ENCODE peak calls at places on chromosomes 13 and 19, in seven cellular contexts. One of them, this sample, is unnamed.

GRCh38 chr19:41862445-41862986 is 2.5 kb downstream of the RPS19 start:
- DNase-seq in breast epithelium: no peak
- DNase-seq in right lobe of liver: no peak
- DNase-seq in IMR-90: no peak
- DNase-seq in adrenal gland: no peak
- DNase-seq in body of pancreas: no peak
- DNase-seq in uterus: no peak
- DNase-seq in this sample: no peak

GRCh38 chr19:4379383-4380253 is 20.7 kb downstream of the SH3GL1 start:
- DNase-seq in breast epithelium: peak
- DNase-seq in right lobe of liver: peak
- DNase-seq in IMR-90: peak
- DNase-seq in adrenal gland: peak
- DNase-seq in body of pancreas: peak
- DNase-seq in uterus: peak
- DNase-seq in this sample: peak

GRCh38 chr13:78182813-78183212 is 264.2 kb upstream of the EDNRB start:
- DNase-seq in breast epithelium: no peak
- DNase-seq in right lobe of liver: no peak
- DNase-seq in IMR-90: no peak
- DNase-seq in adrenal gland: no peak
- DNase-seq in body of pancreas: no peak
- DNase-seq in uterus: no peak
- DNase-seq in this sample: no peak

GRCh38 chr19:5289060-5289990 is 51.3 kb downstream of the PTPRS start:
- DNase-seq in breast epithelium: no peak
- DNase-seq in right lobe of liver: no peak
- DNase-seq in IMR-90: no peak
- DNase-seq in adrenal gland: no peak
- DNase-seq in body of pancreas: no peak
- DNase-seq in uterus: no peak
- DNase-seq in this sample: no peak

GRCh38 chr13:111011899-111012298 is 97.0 kb upstream of the ANKRD10 start:
- DNase-seq in breast epithelium: no peak
- DNase-seq in right lobe of liver: no peak
- DNase-seq in IMR-90: no peak
- DNase-seq in adrenal gland: no peak
- DNase-seq in body of pancreas: no peak
- DNase-seq in uterus: no peak
- DNase-seq in this sample: no peak

GRCh38 chr19:17681505-17682125 is 6.5 kb downstream of the UNC13A start:
- DNase-seq in breast epithelium: no peak
- DNase-seq in right lobe of liver: no peak
- DNase-seq in IMR-90: peak
- DNase-seq in adrenal gland: peak
- DNase-seq in body of pancreas: no peak
- DNase-seq in uterus: no peak
- DNase-seq in this sample: no peak

GRCh38 chr19:48400018-48400742 is 6.7 kb downstream of the GRIN2D start:
- DNase-seq in breast epithelium: no peak
- DNase-seq in right lobe of liver: no peak
- DNase-seq in IMR-90: peak
- DNase-seq in adrenal gland: peak
- DNase-seq in body of pancreas: peak
- DNase-seq in uterus: no peak
- DNase-seq in this sample: peak

GRCh38 chr13:82800391-82800790 is 1081.9 kb downstream of the SLITRK1 start:
- DNase-seq in breast epithelium: no peak
- DNase-seq in right lobe of liver: no peak
- DNase-seq in IMR-90: no peak
- DNase-seq in adrenal gland: no peak
- DNase-seq in body of pancreas: no peak
- DNase-seq in uterus: no peak
- DNase-seq in this sample: no peak

GRCh38 chr19:43450545-43450997 is 14.8 kb downstream of the LYPD3 start:
- DNase-seq in breast epithelium: no peak
- DNase-seq in right lobe of liver: no peak
- DNase-seq in IMR-90: peak
- DNase-seq in adrenal gland: no peak
- DNase-seq in body of pancreas: no peak
- DNase-seq in uterus: no peak
- DNase-seq in this sample: no peak

GRCh38 chr19:15124572-15125231 is 17.5 kb downstream of the SYDE1 start:
- DNase-seq in breast epithelium: no peak
- DNase-seq in right lobe of liver: no peak
- DNase-seq in IMR-90: no peak
- DNase-seq in adrenal gland: peak
- DNase-seq in body of pancreas: peak
- DNase-seq in uterus: no peak
- DNase-seq in this sample: no peak

GRCh38 chr19:50489461-50490011 is 12.9 kb upstream of the GARIN5A start:
- DNase-seq in breast epithelium: no peak
- DNase-seq in right lobe of liver: peak
- DNase-seq in IMR-90: no peak
- DNase-seq in adrenal gland: no peak
- DNase-seq in body of pancreas: no peak
- DNase-seq in uterus: no peak
- DNase-seq in this sample: no peak

GRCh38 chr13:27635256-27635655 is 13.6 kb downstream of the POLR1D start:
- DNase-seq in breast epithelium: no peak
- DNase-seq in right lobe of liver: no peak
- DNase-seq in IMR-90: no peak
- DNase-seq in adrenal gland: no peak
- DNase-seq in body of pancreas: no peak
- DNase-seq in uterus: no peak
- DNase-seq in this sample: no peak

GRCh38 chr19:49684251-49684982 is 5.0 kb upstream of the ADM5 start:
- DNase-seq in breast epithelium: no peak
- DNase-seq in right lobe of liver: no peak
- DNase-seq in IMR-90: no peak
- DNase-seq in adrenal gland: no peak
- DNase-seq in body of pancreas: no peak
- DNase-seq in uterus: no peak
- DNase-seq in this sample: no peak

GRCh38 chr19:12668937-12669271 is 2.3 kb downstream of the WDR83 start:
- DNase-seq in breast epithelium: peak
- DNase-seq in right lobe of liver: peak
- DNase-seq in IMR-90: peak
- DNase-seq in adrenal gland: peak
- DNase-seq in body of pancreas: peak
- DNase-seq in uterus: peak
- DNase-seq in this sample: no peak
- TF ChIP-seq POLR2A in breast epithelium: no peak
- TF ChIP-seq POLR2A in right lobe of liver: peak
- TF ChIP-seq POLR2A in IMR-90: no peak
- TF ChIP-seq POLR2A in adrenal gland: no peak
- TF ChIP-seq POLR2A in body of pancreas: no peak
- TF ChIP-seq POLR2A in uterus: no peak
- TF ChIP-seq POLR2A in this sample: no peak

GRCh38 chr19:10586396-10586795 is 716 bp downstream of the AP1M2 start:
- DNase-seq in breast epithelium: no peak
- DNase-seq in right lobe of liver: no peak
- DNase-seq in IMR-90: no peak
- DNase-seq in adrenal gland: no peak
- DNase-seq in body of pancreas: no peak
- DNase-seq in uterus: no peak
- DNase-seq in this sample: no peak

GRCh38 chr19:10587839-10588150 is 683 bp upstream of the AP1M2 start:
- DNase-seq in breast epithelium: no peak
- DNase-seq in right lobe of liver: no peak
- DNase-seq in IMR-90: no peak
- DNase-seq in adrenal gland: no peak
- DNase-seq in body of pancreas: no peak
- DNase-seq in uterus: no peak
- DNase-seq in this sample: no peak

GRCh38 chr19:10583021-10583776 is 3.9 kb downstream of the AP1M2 start:
- DNase-seq in breast epithelium: no peak
- DNase-seq in right lobe of liver: no peak
- DNase-seq in IMR-90: no peak
- DNase-seq in adrenal gland: peak
- DNase-seq in body of pancreas: no peak
- DNase-seq in uterus: no peak
- DNase-seq in this sample: no peak

GRCh38 chr19:10593148-10593547 is 6.0 kb upstream of the AP1M2 start:
- DNase-seq in breast epithelium: no peak
- DNase-seq in right lobe of liver: no peak
- DNase-seq in IMR-90: no peak
- DNase-seq in adrenal gland: no peak
- DNase-seq in body of pancreas: no peak
- DNase-seq in uterus: no peak
- DNase-seq in this sample: no peak

DNA sequence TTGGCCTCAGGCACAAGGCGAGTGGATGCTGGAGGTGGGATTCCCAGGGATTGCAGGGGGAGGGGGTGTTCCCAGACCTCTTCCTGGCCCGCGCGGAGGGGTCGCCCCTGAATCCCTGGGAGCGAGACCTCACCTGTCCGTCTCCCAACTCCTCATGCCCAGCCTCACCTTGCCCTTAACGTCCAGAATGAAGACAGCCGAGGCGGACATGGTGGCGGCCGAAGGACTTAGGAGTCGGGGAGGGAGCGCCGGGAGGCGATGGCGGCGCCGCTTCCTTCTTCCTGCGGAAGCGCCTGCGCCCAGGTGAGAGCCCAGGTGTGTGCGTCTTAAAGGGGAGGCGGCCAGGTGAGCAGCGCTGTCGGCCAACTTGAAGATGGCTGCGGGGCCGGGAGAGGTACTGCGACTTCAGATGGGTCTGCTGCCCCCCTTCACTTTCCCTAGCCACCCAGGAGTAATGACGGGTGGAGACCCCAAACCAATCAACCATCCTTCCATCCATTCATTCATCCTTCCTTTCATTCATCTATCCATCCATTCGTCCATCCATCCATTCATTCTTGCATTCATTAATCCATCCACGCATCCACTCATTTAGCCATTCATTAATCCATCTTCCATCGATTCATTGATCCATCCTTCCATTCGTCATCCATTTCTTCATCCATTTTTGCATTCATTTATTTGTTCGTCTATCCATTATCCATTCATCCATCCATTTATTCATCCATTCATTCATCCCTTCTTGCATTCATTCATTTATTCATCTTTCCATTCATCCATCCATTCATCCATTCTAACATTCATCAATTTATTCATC is at the start of gene AP1M2:
- DNase-seq in breast epithelium: no peak
- DNase-seq in right lobe of liver: no peak
- DNase-seq in IMR-90: no peak
- DNase-seq in adrenal gland: no peak
- DNase-seq in body of pancreas: peak
- DNase-seq in uterus: no peak
- DNase-seq in this sample: no peak
- TF ChIP-seq POLR2A in breast epithelium: no peak
- TF ChIP-seq POLR2A in right lobe of liver: no peak
- TF ChIP-seq POLR2A in IMR-90: no peak
- TF ChIP-seq POLR2A in adrenal gland: no peak
- TF ChIP-seq POLR2A in body of pancreas: peak
- TF ChIP-seq POLR2A in uterus: no peak
- TF ChIP-seq POLR2A in this sample: no peak

GRCh38 chr19:38317104-38317612 is 1.4 kb upstream of the YIF1B start:
- DNase-seq in breast epithelium: no peak
- DNase-seq in right lobe of liver: no peak
- DNase-seq in IMR-90: no peak
- DNase-seq in adrenal gland: no peak
- DNase-seq in body of pancreas: no peak
- DNase-seq in uterus: no peak
- DNase-seq in this sample: no peak
- TF ChIP-seq POLR2A in breast epithelium: no peak
- TF ChIP-seq POLR2A in right lobe of liver: no peak
- TF ChIP-seq POLR2A in IMR-90: no peak
- TF ChIP-seq POLR2A in adrenal gland: no peak
- TF ChIP-seq POLR2A in body of pancreas: no peak
- TF ChIP-seq POLR2A in uterus: no peak
- TF ChIP-seq POLR2A in this sample: no peak

GRCh38 chr13:61170791-61171330 is 244.8 kb downstream of the PCDH20 start:
- DNase-seq in breast epithelium: no peak
- DNase-seq in right lobe of liver: no peak
- DNase-seq in IMR-90: no peak
- DNase-seq in adrenal gland: no peak
- DNase-seq in body of pancreas: no peak
- DNase-seq in uterus: no peak
- DNase-seq in this sample: no peak
- TF ChIP-seq POLR2A in breast epithelium: no peak
- TF ChIP-seq POLR2A in right lobe of liver: no peak
- TF ChIP-seq POLR2A in IMR-90: no peak
- TF ChIP-seq POLR2A in adrenal gland: no peak
- TF ChIP-seq POLR2A in body of pancreas: no peak
- TF ChIP-seq POLR2A in uterus: no peak
- TF ChIP-seq POLR2A in this sample: no peak

DNA sequence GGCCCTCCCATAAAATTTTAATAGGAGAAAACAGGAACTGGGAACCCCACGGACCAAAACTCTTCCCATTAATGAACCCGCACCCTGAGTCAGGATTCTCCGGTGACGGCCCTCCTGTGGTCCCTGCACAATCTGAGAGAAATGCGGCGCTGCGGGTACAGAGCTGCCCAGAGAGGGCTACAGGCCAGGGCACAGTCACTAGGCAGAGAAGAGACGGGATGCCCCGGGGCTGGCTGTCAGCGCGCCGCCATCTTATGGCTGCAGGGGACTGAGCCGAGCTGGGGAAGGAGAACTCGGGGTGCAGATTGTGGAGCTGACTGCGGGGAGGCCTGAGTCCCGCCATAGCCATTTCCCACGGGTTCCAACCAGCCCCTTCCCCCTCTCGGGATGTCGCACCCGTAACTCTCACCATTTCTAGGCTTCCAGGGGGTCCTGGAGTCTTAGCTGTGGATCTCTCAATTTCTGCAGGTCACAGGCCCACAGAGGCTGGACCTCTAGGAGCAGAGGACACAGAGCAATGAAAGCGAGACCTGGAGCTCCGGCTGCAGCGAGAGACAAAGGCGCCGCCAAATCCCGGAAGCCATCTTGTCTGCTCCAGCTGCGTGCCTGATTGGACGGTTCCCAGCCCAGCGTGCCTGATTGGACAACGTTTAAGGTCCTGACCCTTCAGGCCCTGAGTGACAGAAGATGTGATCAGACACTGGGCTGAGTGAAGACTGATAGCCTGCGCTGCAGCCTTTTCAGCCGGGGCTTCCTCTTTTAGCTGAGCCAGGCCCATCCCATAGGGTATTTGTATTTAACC is at the start of gene ZNF675:
- DNase-seq in breast epithelium: peak
- DNase-seq in right lobe of liver: peak
- DNase-seq in IMR-90: peak
- DNase-seq in adrenal gland: peak
- DNase-seq in body of pancreas: peak
- DNase-seq in uterus: peak
- DNase-seq in this sample: peak
- TF ChIP-seq POLR2A in breast epithelium: no peak
- TF ChIP-seq POLR2A in right lobe of liver: peak
- TF ChIP-seq POLR2A in IMR-90: peak
- TF ChIP-seq POLR2A in adrenal gland: peak
- TF ChIP-seq POLR2A in body of pancreas: peak
- TF ChIP-seq POLR2A in uterus: no peak
- TF ChIP-seq POLR2A in this sample: peak

DNA sequence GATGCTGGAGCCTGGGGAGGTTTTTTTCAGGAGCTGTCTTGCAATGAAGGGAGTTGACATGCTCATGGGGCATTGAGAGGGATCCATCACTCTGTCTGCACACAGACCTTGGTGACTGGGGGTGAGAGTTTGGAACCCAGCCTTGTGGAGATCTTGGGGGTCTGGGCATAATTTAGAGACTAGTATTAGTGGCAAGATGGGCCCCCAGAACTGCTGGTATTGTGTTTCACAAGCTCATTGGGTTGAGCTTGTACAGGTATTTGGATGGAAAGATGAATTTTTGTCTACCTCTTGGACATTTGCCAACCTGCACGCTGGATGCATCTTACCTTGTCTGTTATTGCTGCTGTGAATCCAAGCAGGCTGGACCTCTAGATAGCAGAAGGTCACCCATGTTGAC is at the start of gene OR2Z1:
- DNase-seq in breast epithelium: no peak
- DNase-seq in right lobe of liver: no peak
- DNase-seq in IMR-90: no peak
- DNase-seq in adrenal gland: no peak
- DNase-seq in body of pancreas: no peak
- DNase-seq in uterus: no peak
- DNase-seq in this sample: no peak
- TF ChIP-seq POLR2A in breast epithelium: no peak
- TF ChIP-seq POLR2A in right lobe of liver: no peak
- TF ChIP-seq POLR2A in IMR-90: no peak
- TF ChIP-seq POLR2A in adrenal gland: no peak
- TF ChIP-seq POLR2A in body of pancreas: no peak
- TF ChIP-seq POLR2A in uterus: no peak
- TF ChIP-seq POLR2A in this sample: no peak

This sample was measured in H54.